ENCODE peak calls at places on chromosomes 12 and 14, in four cellular contexts. G, X, E and I are unnamed samples.

GRCh38 chr12:113980537-113981337 is 14.6 kb upstream of the RBM19 start:
- DNase-seq in X (peak; percentile 74), E (no peak), G (no peak), I (peak; percentile 49)

GRCh38 chr14:32507029-32507984 is 178.2 kb downstream of the AKAP6 start:
- DNase-seq in G (no peak), E (peak; percentile 30), X (peak; percentile 90), I (peak; percentile 98)

GRCh38 chr12:112927925-112928324 is 10.3 kb upstream of the OAS3 start:
- DNase-seq in X (no peak), G (no peak), E (no peak), I (no peak)

GRCh38 chr14:85532981-85533820 is 3.3 kb downstream of the FLRT2 start:
- DNase-seq in X (peak; percentile 87), E (no peak), G (peak; percentile 31), I (peak; percentile 73)

GRCh38 chr14:103418508-103418818 is 33.2 kb downstream of the MARK3 start:
- DNase-seq in X (peak; percentile 87), G (no peak), E (no peak), I (peak; percentile 31)

GRCh38 chr12:98503343-98503592 is 12.1 kb upstream of the TMPO start:
- DNase-seq in X (peak; percentile 92), E (peak; percentile 77), G (peak; percentile 90), I (peak; percentile 85)

GRCh38 chr12:30106204-30106603 is 322.5 kb upstream of the TMTC1 start:
- DNase-seq in G (no peak), X (no peak), E (no peak), I (no peak)

GRCh38 chr12:59626382-59626781 is 30.6 kb downstream of the SLC16A7 start:
- DNase-seq in G (no peak), X (peak; percentile 40), E (peak; percentile 11), I (peak; percentile 79)

GRCh38 chr14:100587763-100588411 is 670 bp upstream of the BEGAIN start:
- DNase-seq in E (no peak), G (no peak), X (no peak), I (no peak)

GRCh38 chr14:52730708-52731111 is 744 bp downstream of the STYX start:
- DNase-seq in X (no peak), E (no peak), G (no peak), I (peak; percentile 27)

GRCh38 chr14:105315211-105315721 is 718 bp downstream of the PACS2 start:
- DNase-seq in X (no peak), E (no peak), G (peak; percentile 44), I (peak; percentile 20)

GRCh38 chr14:90487031-90487430 is 90.2 kb downstream of the CALM1 start:
- DNase-seq in X (no peak), E (no peak), G (no peak), I (no peak)

GRCh38 chr14:80587096-80587724 is 354.3 kb downstream of the CEP128 start:
- DNase-seq in E (no peak), X (peak; percentile 48), G (no peak), I (peak; percentile 65)

GRCh38 chr12:53980448-53981388 is 4.2 kb upstream of the HOXC10 start:
- DNase-seq in G (no peak), X (no peak), E (no peak), I (no peak)

GRCh38 chr12:71782007-71782406 is 27.3 kb downstream of the RAB21 start:
- DNase-seq in E (no peak), X (no peak), G (no peak), I (no peak)

GRCh38 chr14:89190779-89191513 is 226.1 kb downstream of the FOXN3 start:
- DNase-seq in G (no peak), E (no peak), X (no peak), I (no peak)

GRCh38 chr12:51323317-51323960 is 535 bp downstream of the BIN2 start:
- DNase-seq in E (no peak), X (no peak), G (no peak), I (no peak)

GRCh38 chr14:63167044-63167443 is 37.2 kb upstream of the RHOJ start:
- DNase-seq in E (no peak), G (no peak), X (no peak), I (no peak)

GRCh38 chr12:94867066-94867855 is 136.2 kb downstream of the NDUFA12 start:
- DNase-seq in E (no peak), X (peak; percentile 17), G (no peak), I (no peak)

GRCh38 chr14:105063041-105063440 is 2.2 kb downstream of the GPR132 start:
- DNase-seq in X (no peak), E (no peak), G (no peak), I (no peak)

GRCh38 chr12:21169878-21170472 is 39.0 kb downstream of the SLCO1B1 start:
- DNase-seq in X (peak; percentile 25), E (no peak), G (peak; percentile 51), I (peak; percentile 43)

GRCh38 chr14:21044106-21044618 is 2.0 kb downstream of the RNASE7 start:
- DNase-seq in E (no peak), G (no peak), X (no peak), I (no peak)

GRCh38 chr12:33265037-33265436 is 174.6 kb downstream of the SYT10 start:
- DNase-seq in X (no peak), G (no peak), E (no peak), I (peak; percentile 6)

GRCh38 chr12:42291680-42292079 is 34.2 kb downstream of the ZCRB1 start:
- DNase-seq in E (no peak), G (no peak), X (no peak), I (no peak)

GRCh38 chr12:88539893-88540292 is 40.4 kb downstream of the KITLG start:
- DNase-seq in X (no peak), E (no peak), G (no peak), I (no peak)
- H3K36me3 ChIP-seq in X (peaks cover 12% of the 10 kb centered on the region), E (peaks cover 3% of the 10 kb centered on the region), G (peaks cover 49% of the 10 kb centered on the region), I (peaks cover 4% of the 10 kb centered on the region)

GRCh38 chr12:388012-388411 is 1.1 kb downstream of the KDM5A start:
- DNase-seq in X (no peak), G (no peak), E (no peak), I (no peak)
- H3K27me3 ChIP-seq in X (no peaks in the 10 kb centered on the region), G (no peaks in the 10 kb centered on the region), E (no peaks in the 10 kb centered on the region), I (no peaks in the 10 kb centered on the region)

DNA sequence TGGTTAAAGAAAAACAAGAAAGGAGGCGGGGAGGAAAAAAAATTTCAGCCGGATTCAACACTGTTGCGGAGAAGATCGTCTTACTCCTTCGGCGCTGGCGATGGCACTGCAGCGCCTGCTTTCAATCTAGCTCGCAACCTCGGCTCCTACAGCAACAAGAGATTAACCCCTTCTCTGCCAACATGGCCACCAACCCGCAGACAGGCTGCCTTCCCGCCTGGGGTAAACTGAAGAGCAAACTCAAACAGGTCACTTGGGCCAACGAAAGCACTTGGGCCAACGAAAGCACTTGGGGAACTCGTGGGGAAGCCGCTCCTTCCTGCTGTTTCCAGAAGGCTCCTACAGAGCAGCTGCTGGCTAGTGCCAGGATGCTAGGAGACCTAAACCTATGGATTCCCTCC is 73.7 kb downstream of the CIT start:
- DNase-seq in G (no peak), X (peak; percentile 42), E (no peak), I (peak; percentile 13)
- H3K36me3 ChIP-seq in G (no peaks in the 10 kb centered on the region), X (no peaks in the 10 kb centered on the region), E (no peaks in the 10 kb centered on the region), I (no peaks in the 10 kb centered on the region)

GRCh38 chr14:93788557-93789365 is 476 bp upstream of the PRIMA1 start:
- DNase-seq in E (no peak), G (peak; percentile 58), X (no peak), I (no peak)
- H3K27me3 ChIP-seq in E (peaks cover 20% of the 10 kb centered on the region), G (peaks cover 73% of the 10 kb centered on the region), X (peaks cover 11% of the 10 kb centered on the region), I (peaks cover 9% of the 10 kb centered on the region)

GRCh38 chr12:57497223-57498142 is 9.6 kb downstream of the MARS1 start:
- DNase-seq in E (no peak), X (no peak), G (no peak), I (no peak)
- H3K36me3 ChIP-seq in E (peaks cover 47% of the 10 kb centered on the region), X (peaks cover 48% of the 10 kb centered on the region), G (peaks cover 85% of the 10 kb centered on the region), I (peaks cover 36% of the 10 kb centered on the region)

GRCh38 chr14:102249041-102249440 is 55.9 kb downstream of the MOK start:
- DNase-seq in E (no peak), X (peak; percentile 55), G (no peak), I (no peak)
- H3K27me3 ChIP-seq in E (no peaks in the 10 kb centered on the region), X (no peaks in the 10 kb centered on the region), G (no peaks in the 10 kb centered on the region), I (no peaks in the 10 kb centered on the region)